ENCODE peak calls at places on chromosome 9, in seven cellular contexts. K is heart left ventricle, S is transverse colon, Z is prostate gland, L is endothelial cell of umbilical vein, A is stomach, C is IMR-90. U is an unnamed sample. For H3K36me3 and H3K9me3, the result is how much of the 10 kb centered on the place peaks cover.

GRCh38 chr9:127213859-127214258 is 50.7 kb upstream of the GARNL3 start:
- DNase-seq in K (no peak), S (no peak), Z (no peak), L (no peak), A (no peak), C (no peak), U (no peak)

GRCh38 chr9:14935917-14936316 is 25.7 kb upstream of the FREM1 start:
- DNase-seq in K (no peak), S (no peak), Z (no peak), L (no peak), A (no peak), C (no peak), U (no peak)

GRCh38 chr9:134546231-134546731 is 95.3 kb upstream of the COL5A1 start:
- DNase-seq in K (no peak), S (no peak), Z (no peak), L (no peak), A (no peak), C (peak), U (no peak)

GRCh38 chr9:114275246-114275994 is 47.5 kb upstream of the ORM1 start:
- DNase-seq in K (no peak), S (no peak), Z (no peak), L (no peak), A (no peak), C (peak), U (no peak)

GRCh38 chr9:131347376-131348020 is 46.4 kb upstream of the PRRC2B start:
- DNase-seq in K (no peak), S (no peak), Z (no peak), L (no peak), A (no peak), C (no peak), U (no peak)

GRCh38 chr9:37002036-37002412 is 32.0 kb downstream of the PAX5 start:
- DNase-seq in K (no peak), S (no peak), Z (no peak), L (no peak), A (no peak), C (no peak), U (no peak)

GRCh38 chr9:77013932-77014596 is 5.4 kb upstream of the FOXB2 start:
- DNase-seq in K (no peak), S (no peak), Z (no peak), L (no peak), A (no peak), C (no peak), U (no peak)

GRCh38 chr9:125550216-125550614 is 156.8 kb downstream of the MAPKAP1 start:
- DNase-seq in K (no peak), S (no peak), Z (no peak), L (peak), A (no peak), C (peak), U (no peak)

GRCh38 chr9:21833090-21833801 is 30.8 kb downstream of the MTAP start:
- DNase-seq in K (no peak), S (no peak), Z (no peak), L (no peak), A (no peak), C (no peak), U (no peak)

GRCh38 chr9:135080286-135081263 is 6.9 kb upstream of the OLFM1 start:
- DNase-seq in K (no peak), S (peak), Z (no peak), L (no peak), A (no peak), C (no peak), U (no peak)

GRCh38 chr9:105007143-105007542 is 79.2 kb upstream of the ABCA1 start:
- DNase-seq in K (no peak), S (peak), Z (no peak), L (peak), A (no peak), C (peak), U (no peak)

GRCh38 chr9:98222885-98223640 is 30.6 kb upstream of the CORO2A start:
- DNase-seq in K (no peak), S (no peak), Z (peak), L (peak), A (no peak), C (peak), U (peak)

GRCh38 chr9:127205952-127206351 is 58.6 kb upstream of the GARNL3 start:
- DNase-seq in K (no peak), S (no peak), Z (no peak), L (no peak), A (no peak), C (no peak), U (no peak)

GRCh38 chr9:112091805-112092204 is 83.3 kb downstream of the SUSD1 start:
- DNase-seq in K (no peak), S (no peak), Z (no peak), L (peak), A (no peak), C (peak), U (peak)

GRCh38 chr9:113955076-113955752 is 79.1 kb downstream of the ZNF618 start:
- DNase-seq in K (no peak), S (no peak), Z (no peak), L (peak), A (no peak), C (peak), U (peak)

GRCh38 chr9:20884985-20885593 is 146.4 kb downstream of the HACD4 start:
- DNase-seq in K (peak), S (peak), Z (peak), L (peak), A (peak), C (peak), U (peak)

GRCh38 chr9:29285818-29286217 is 1712.5 kb upstream of the C9orf72 start:
- DNase-seq in K (no peak), S (no peak), Z (no peak), L (no peak), A (no peak), C (no peak), U (no peak)

GRCh38 chr9:23849379-23849778 is 23.3 kb upstream of the ELAVL2 start:
- DNase-seq in K (no peak), S (no peak), Z (no peak), L (no peak), A (no peak), C (no peak), U (no peak)

DNA sequence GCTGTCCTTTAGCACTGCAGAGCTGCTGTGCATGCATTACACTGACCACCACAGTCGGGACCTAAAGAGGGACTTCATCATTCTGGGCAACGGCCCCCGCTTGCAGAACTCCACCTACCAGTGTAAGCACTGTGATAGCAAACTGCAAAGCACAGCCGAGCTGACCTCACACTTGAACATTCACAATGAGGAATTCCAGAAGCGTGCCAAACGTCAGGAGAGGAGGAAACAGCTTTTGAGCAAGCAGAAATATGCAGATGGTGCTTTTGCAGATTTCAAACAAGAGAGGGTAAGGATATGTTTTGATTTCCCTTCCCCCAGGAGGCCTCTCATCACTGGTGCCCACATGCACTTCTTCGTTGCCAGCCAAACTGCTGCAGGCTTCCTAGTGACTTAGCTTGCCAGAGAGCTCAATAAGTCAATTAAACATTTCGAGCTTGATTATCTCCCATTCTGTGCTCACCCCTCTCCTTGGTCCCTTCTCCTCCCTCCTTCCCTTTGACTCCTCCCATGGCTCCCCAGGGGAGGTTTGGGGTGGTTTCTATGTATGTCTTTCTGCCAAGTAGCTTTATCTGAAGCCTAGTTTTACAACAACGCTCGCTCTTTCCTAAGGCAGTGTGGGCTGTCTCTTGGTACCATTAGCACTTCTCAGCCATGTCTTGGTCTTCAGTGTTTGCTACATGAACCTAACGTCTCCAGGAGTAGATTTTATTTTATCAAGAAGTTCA is 66.7 kb downstream of the ZNF462 start:
- DNase-seq in K (no peak), S (no peak), Z (no peak), L (peak), A (no peak), C (peak), U (no peak)
- H3K36me3 ChIP-seq in K (half or more), S (under half), Z (under half), L (under half), A (under half), C (half or more), U (under half)

GRCh38 chr9:136430591-136431234 is 8.9 kb downstream of the INPP5E start:
- DNase-seq in K (no peak), S (no peak), Z (no peak), L (no peak), A (no peak), C (no peak), U (no peak)

GRCh38 chr9:136426787-136427186 is 12.9 kb downstream of the INPP5E start:
- DNase-seq in K (no peak), S (no peak), Z (no peak), L (no peak), A (no peak), C (no peak), U (no peak)

GRCh38 chr9:136431782-136432350 is 7.8 kb downstream of the INPP5E start:
- DNase-seq in K (no peak), S (no peak), Z (no peak), L (no peak), A (no peak), C (no peak), U (no peak)

GRCh38 chr9:136429683-136430590 is 9.7 kb downstream of the INPP5E start:
- DNase-seq in K (no peak), S (no peak), Z (no peak), L (no peak), A (no peak), C (no peak), U (no peak)

GRCh38 chr9:136429075-136429628 is 10.5 kb downstream of the INPP5E start:
- DNase-seq in K (no peak), S (no peak), Z (no peak), L (no peak), A (no peak), C (no peak), U (no peak)
- TF ChIP-seq POLR2A in K (no peak), S (no peak), Z (no peak), L (no peak), A (no peak), C (no peak), U (no peak)

DNA sequence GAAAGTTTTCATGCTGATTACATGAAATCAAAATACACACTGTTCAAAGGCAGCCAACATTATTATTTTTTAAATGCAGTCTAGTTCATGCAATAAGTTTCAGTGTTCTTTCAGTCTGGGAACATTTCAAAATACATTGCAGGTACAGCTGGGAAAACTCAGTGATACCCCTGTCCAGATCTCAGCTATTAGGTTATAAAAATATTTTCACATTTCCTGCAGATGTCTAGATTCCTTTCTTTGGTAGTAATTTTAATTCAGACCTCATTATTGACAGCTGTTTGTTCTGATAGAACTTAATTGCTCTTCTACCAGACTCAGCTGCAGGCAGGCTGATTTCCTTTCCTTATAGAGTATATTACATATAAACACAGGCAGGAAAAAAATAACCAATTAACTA is 556.8 kb upstream of the DMAC1 start:
- DNase-seq in K (no peak), S (no peak), Z (no peak), L (peak), A (no peak), C (no peak), U (no peak)
- H3K9me3 ChIP-seq in K (under half), S (under half), Z (under half), L (under half), A (under half), C (under half), U (under half)

GRCh38 chr9:95481000-95481399 is 35.8 kb downstream of the PTCH1 start:
- DNase-seq in K (no peak), S (no peak), Z (no peak), L (no peak), A (no peak), C (no peak), U (no peak)
- H3K36me3 ChIP-seq in K (half or more), S (under half), Z (under half), L (under half), A (under half), C (under half), U (under half)

GRCh38 chr9:133476036-133476435 is 2.9 kb downstream of the SLC2A6 start:
- DNase-seq in K (no peak), S (no peak), Z (no peak), L (no peak), A (no peak), C (no peak), U (no peak)
- TF ChIP-seq POLR2A in K (no peak), S (no peak), Z (no peak), L (no peak), A (no peak), C (no peak), U (no peak)

DNA sequence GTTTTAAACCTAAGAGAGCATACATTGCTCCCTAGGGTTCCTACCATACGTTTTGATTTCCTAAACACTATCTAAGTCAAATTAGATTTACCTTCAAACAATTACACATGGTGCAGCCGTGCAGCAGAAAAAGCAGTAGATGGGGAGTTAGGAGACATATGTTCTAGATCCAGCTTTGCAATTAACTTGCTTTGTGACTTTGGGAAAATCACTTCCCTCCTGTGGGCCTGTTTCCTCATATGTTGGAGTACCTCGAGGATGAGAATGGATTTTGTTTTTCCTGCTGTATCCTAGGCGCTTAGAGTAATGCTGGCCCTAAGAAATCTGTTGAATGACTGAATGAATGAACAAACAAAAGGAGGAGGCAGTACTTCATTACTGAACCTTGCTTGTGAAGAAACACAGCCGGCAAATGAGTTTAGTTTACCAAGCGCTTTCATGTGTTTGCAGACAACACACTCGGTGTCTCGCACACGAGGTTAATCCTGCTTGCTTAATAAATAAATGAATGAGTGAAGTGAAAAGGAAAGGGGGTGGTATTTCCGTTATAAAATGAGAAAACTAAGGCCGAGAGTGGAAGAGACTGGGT is 578 bp downstream of the MRPL50 start:
- DNase-seq in K (no peak), S (peak), Z (peak), L (no peak), A (no peak), C (no peak), U (no peak)
- H3K9me3 ChIP-seq in K (under half), S (under half), Z (under half), L (under half), A (under half), C (under half), U (under half)

GRCh38 chr9:90813523-90813922 is 11.9 kb downstream of the SYK start:
- DNase-seq in K (no peak), S (no peak), Z (no peak), L (no peak), A (no peak), C (no peak), U (no peak)

GRCh38 chr9:90813011-90813410 is 11.4 kb downstream of the SYK start:
- DNase-seq in K (no peak), S (no peak), Z (no peak), L (no peak), A (no peak), C (no peak), U (no peak)

GRCh38 chr9:90808890-90809685 is 7.5 kb downstream of the SYK start:
- DNase-seq in K (no peak), S (no peak), Z (no peak), L (no peak), A (no peak), C (no peak), U (peak)

GRCh38 chr9:90808226-90808797 is 6.7 kb downstream of the SYK start:
- DNase-seq in K (no peak), S (no peak), Z (no peak), L (no peak), A (no peak), C (no peak), U (no peak)

DNA sequence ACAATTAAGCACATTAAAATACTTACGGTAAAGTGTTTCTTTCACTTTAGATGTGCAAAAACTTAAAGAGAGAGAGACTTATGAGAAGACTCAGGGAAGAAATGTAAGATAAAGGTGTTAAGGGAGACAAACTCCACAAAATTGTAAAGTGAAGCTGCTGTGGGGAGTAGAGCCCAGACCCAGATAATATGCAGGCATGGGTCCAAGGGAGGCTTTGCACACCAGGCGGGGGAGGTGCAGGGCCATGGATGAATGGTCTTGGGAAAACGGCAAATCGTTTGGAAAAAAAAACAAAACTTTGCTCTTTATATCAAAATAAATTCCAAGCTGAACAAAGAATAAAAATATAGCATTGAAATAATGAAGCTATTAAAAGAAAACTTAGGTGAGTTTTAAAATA is 9.1 kb downstream of the SYK start:
- DNase-seq in K (no peak), S (no peak), Z (no peak), L (no peak), A (no peak), C (no peak), U (no peak)
- H3K36me3 ChIP-seq in K (under half), S (under half), Z (under half), L (under half), A (under half), C (under half), U (under half)

GRCh38 chr9:89507626-89508025 is 9.7 kb upstream of the SEMA4D start:
- DNase-seq in K (no peak), S (no peak), Z (no peak), L (no peak), A (no peak), C (no peak), U (no peak)
- TF ChIP-seq POLR2A in K (no peak), S (no peak), Z (no peak), L (no peak), A (no peak), C (no peak), U (no peak)

DNA sequence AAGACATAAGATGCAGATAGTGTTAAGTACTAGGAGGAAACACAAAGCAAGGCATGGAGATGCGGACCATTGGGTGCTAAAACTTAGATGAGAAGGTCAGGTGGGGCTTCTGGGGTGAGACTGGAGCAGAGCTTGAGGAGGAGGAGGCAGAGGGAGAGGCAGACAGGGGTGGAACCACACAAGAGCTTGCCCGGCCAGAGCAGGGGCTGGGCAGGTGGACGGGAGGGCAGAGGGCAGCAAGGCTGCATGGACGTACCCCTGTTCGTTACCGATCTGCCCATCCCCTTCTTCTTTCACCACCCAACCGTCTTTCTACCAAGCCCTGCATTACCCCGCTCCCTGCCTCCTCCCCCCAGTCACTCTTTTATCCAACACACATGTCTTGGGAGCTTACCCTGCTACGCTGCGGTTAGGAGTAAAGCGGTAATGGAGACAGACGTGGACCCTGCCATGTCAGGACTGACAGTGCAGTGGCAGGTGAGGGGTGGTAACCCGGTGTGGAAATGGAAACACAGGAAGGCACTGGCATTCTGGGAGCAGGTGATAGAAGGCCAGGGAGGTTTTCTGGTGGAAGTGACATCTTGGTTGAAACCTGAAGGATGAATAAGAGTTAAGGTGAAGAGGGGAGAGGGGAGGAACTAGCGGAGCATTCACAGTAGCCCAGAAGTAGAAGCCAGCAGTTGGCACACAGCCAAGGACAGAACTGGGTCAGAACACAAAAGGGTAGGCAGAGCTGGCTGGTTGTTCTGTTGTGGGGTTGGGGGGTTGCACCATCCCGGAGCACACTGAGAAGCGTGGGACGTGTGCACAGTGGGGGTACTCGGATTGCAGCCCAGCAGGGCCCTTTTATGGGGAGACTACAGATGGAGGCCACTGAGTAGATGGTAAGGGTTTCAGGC is 167.2 kb downstream of the CACNA1B start:
- DNase-seq in K (peak), S (no peak), Z (no peak), L (no peak), A (peak), C (no peak), U (peak)
- H3K9me3 ChIP-seq in K (under half), S (under half), Z (under half), L (under half), A (under half), C (half or more), U (under half)

GRCh38 chr9:133474215-133474614 is 4.7 kb downstream of the SLC2A6 start:
- DNase-seq in K (no peak), S (no peak), Z (no peak), L (no peak), A (no peak), C (no peak), U (no peak)
- H3K36me3 ChIP-seq in K (under half), S (under half), Z (under half), L (under half), A (under half), C (under half), U (under half)

U was measured in adrenal gland.